ENCODE peak calls at places on chromosomes 1 and 21, in seven cellular contexts. One of them, this sample, is unnamed.
A peak's percentile ranks its signal among the peaks of the same experiment; 100 is the strongest.

GRCh38 chr1:91732991-91733390 is 153.0 kb downstream of the TGFBR3 start:
- DNase-seq in ureter: no peak
- DNase-seq in WTC11: no peak
- DNase-seq in GM12864: no peak
- DNase-seq in NCI-H146: no peak
- DNase-seq in adrenal gland: no peak
- DNase-seq in non-pigmented ciliary epithelial cell: no peak
- DNase-seq in this sample: no peak

GRCh38 chr1:69737527-69738176 is 169.9 kb downstream of the LRRC7 start:
- DNase-seq in ureter: no peak
- DNase-seq in GM12864: peak; percentile 15
- DNase-seq in adrenal gland: peak; percentile 52
- DNase-seq in non-pigmented ciliary epithelial cell: peak; percentile 47
- DNase-seq in WTC11: peak; percentile 14
- DNase-seq in NCI-H146: peak; percentile 21
- DNase-seq in this sample: no peak

GRCh38 chr1:40508375-40509341 is at the start of gene EXO5:
- DNase-seq in ureter: peak; percentile 83
- DNase-seq in GM12864: peak; percentile 59
- DNase-seq in adrenal gland: peak; percentile 85
- DNase-seq in non-pigmented ciliary epithelial cell: no peak
- DNase-seq in NCI-H146: peak; percentile 77
- DNase-seq in WTC11: peak; percentile 55
- DNase-seq in this sample: peak; percentile 81

GRCh38 chr1:231973840-231974239 is 347.2 kb downstream of the DISC1 start:
- DNase-seq in NCI-H146: no peak
- DNase-seq in adrenal gland: no peak
- DNase-seq in GM12864: no peak
- DNase-seq in WTC11: no peak
- DNase-seq in non-pigmented ciliary epithelial cell: no peak
- DNase-seq in ureter: no peak
- DNase-seq in this sample: no peak

GRCh38 chr1:37945743-37946702 is 830 bp downstream of the INPP5B start:
- DNase-seq in WTC11: no peak
- DNase-seq in ureter: peak; percentile 73
- DNase-seq in NCI-H146: peak; percentile 6
- DNase-seq in GM12864: no peak
- DNase-seq in non-pigmented ciliary epithelial cell: peak; percentile 70
- DNase-seq in adrenal gland: peak; percentile 84
- DNase-seq in this sample: no peak

GRCh38 chr21:46399129-46399528 is 59.6 kb upstream of the DIP2A start:
- DNase-seq in non-pigmented ciliary epithelial cell: no peak
- DNase-seq in GM12864: no peak
- DNase-seq in WTC11: no peak
- DNase-seq in adrenal gland: no peak
- DNase-seq in ureter: no peak
- DNase-seq in NCI-H146: no peak
- DNase-seq in this sample: no peak

GRCh38 chr1:88655685-88656299 is 28.3 kb upstream of the PKN2 start:
- DNase-seq in non-pigmented ciliary epithelial cell: no peak
- DNase-seq in adrenal gland: no peak
- DNase-seq in GM12864: no peak
- DNase-seq in ureter: no peak
- DNase-seq in WTC11: no peak
- DNase-seq in NCI-H146: peak; percentile 1
- DNase-seq in this sample: peak; percentile 18

GRCh38 chr1:43975249-43975961 is 645 bp downstream of the ATP6V0B start:
- DNase-seq in NCI-H146: peak; percentile 36
- DNase-seq in non-pigmented ciliary epithelial cell: no peak
- DNase-seq in ureter: peak; percentile 86
- DNase-seq in adrenal gland: peak; percentile 81
- DNase-seq in GM12864: no peak
- DNase-seq in WTC11: peak; percentile 58
- DNase-seq in this sample: no peak

GRCh38 chr1:233268389-233269022 is 27.0 kb downstream of the PCNX2 start:
- DNase-seq in GM12864: no peak
- DNase-seq in non-pigmented ciliary epithelial cell: no peak
- DNase-seq in ureter: no peak
- DNase-seq in adrenal gland: no peak
- DNase-seq in WTC11: no peak
- DNase-seq in NCI-H146: no peak
- DNase-seq in this sample: no peak

GRCh38 chr1:246397046-246397445 is 110.0 kb downstream of the SMYD3 start:
- DNase-seq in adrenal gland: no peak
- DNase-seq in non-pigmented ciliary epithelial cell: no peak
- DNase-seq in NCI-H146: no peak
- DNase-seq in ureter: no peak
- DNase-seq in GM12864: no peak
- DNase-seq in WTC11: no peak
- DNase-seq in this sample: no peak

GRCh38 chr1:27555700-27556424 is 48.1 kb downstream of the AHDC1 start:
- DNase-seq in WTC11: no peak
- DNase-seq in adrenal gland: no peak
- DNase-seq in non-pigmented ciliary epithelial cell: no peak
- DNase-seq in GM12864: no peak
- DNase-seq in ureter: no peak
- DNase-seq in NCI-H146: no peak
- DNase-seq in this sample: no peak

GRCh38 chr1:15691434-15692032 is 7.4 kb downstream of the PLEKHM2 start:
- DNase-seq in NCI-H146: no peak
- DNase-seq in adrenal gland: no peak
- DNase-seq in non-pigmented ciliary epithelial cell: no peak
- DNase-seq in WTC11: no peak
- DNase-seq in ureter: no peak
- DNase-seq in GM12864: no peak
- DNase-seq in this sample: no peak

GRCh38 chr1:30283199-30283962 is 440.0 kb downstream of the MATN1 start:
- DNase-seq in adrenal gland: peak; percentile 30
- DNase-seq in GM12864: no peak
- DNase-seq in ureter: peak; percentile 24
- DNase-seq in NCI-H146: no peak
- DNase-seq in WTC11: no peak
- DNase-seq in non-pigmented ciliary epithelial cell: no peak
- DNase-seq in this sample: no peak

GRCh38 chr1:81414417-81415087 is 386.2 kb upstream of the ADGRL2 start:
- DNase-seq in GM12864: peak; percentile 16
- DNase-seq in adrenal gland: peak; percentile 83
- DNase-seq in NCI-H146: peak; percentile 29
- DNase-seq in WTC11: peak; percentile 86
- DNase-seq in non-pigmented ciliary epithelial cell: no peak
- DNase-seq in ureter: peak; percentile 73
- DNase-seq in this sample: no peak

GRCh38 chr1:7121622-7121988 is 336.4 kb downstream of the CAMTA1 start:
- DNase-seq in NCI-H146: no peak
- DNase-seq in adrenal gland: peak; percentile 67
- DNase-seq in non-pigmented ciliary epithelial cell: no peak
- DNase-seq in WTC11: no peak
- DNase-seq in ureter: peak; percentile 62
- DNase-seq in GM12864: no peak
- DNase-seq in this sample: no peak

GRCh38 chr1:2530501-2531361 is 668 bp upstream of the HES5 start:
- DNase-seq in non-pigmented ciliary epithelial cell: no peak
- DNase-seq in adrenal gland: no peak
- DNase-seq in GM12864: no peak
- DNase-seq in WTC11: no peak
- DNase-seq in ureter: peak; percentile 69
- DNase-seq in NCI-H146: no peak
- DNase-seq in this sample: no peak

GRCh38 chr1:25123551-25123950 is 108.8 kb downstream of the SYF2 start:
- DNase-seq in non-pigmented ciliary epithelial cell: no peak
- DNase-seq in adrenal gland: no peak
- DNase-seq in ureter: no peak
- DNase-seq in GM12864: no peak
- DNase-seq in NCI-H146: no peak
- DNase-seq in WTC11: no peak
- DNase-seq in this sample: no peak

GRCh38 chr1:153390938-153391710 is at the start of gene S100A8:
- DNase-seq in NCI-H146: no peak
- DNase-seq in adrenal gland: peak; percentile 81
- DNase-seq in non-pigmented ciliary epithelial cell: no peak
- DNase-seq in GM12864: no peak
- DNase-seq in WTC11: no peak
- DNase-seq in ureter: no peak
- DNase-seq in this sample: no peak

GRCh38 chr1:63877021-63877767 is 103.4 kb downstream of the ROR1 start:
- DNase-seq in adrenal gland: no peak
- DNase-seq in ureter: no peak
- DNase-seq in WTC11: no peak
- DNase-seq in GM12864: no peak
- DNase-seq in NCI-H146: no peak
- DNase-seq in non-pigmented ciliary epithelial cell: no peak
- DNase-seq in this sample: peak; percentile 12

GRCh38 chr1:10530756-10531155 is 56.0 kb downstream of the PEX14 start:
- DNase-seq in NCI-H146: no peak
- DNase-seq in GM12864: no peak
- DNase-seq in non-pigmented ciliary epithelial cell: peak; percentile 59
- DNase-seq in ureter: no peak
- DNase-seq in WTC11: no peak
- DNase-seq in adrenal gland: no peak
- DNase-seq in this sample: peak; percentile 73

GRCh38 chr1:44421374-44422028 is 16.4 kb downstream of the RNF220 start:
- DNase-seq in WTC11: no peak
- DNase-seq in ureter: no peak
- DNase-seq in GM12864: no peak
- DNase-seq in non-pigmented ciliary epithelial cell: no peak
- DNase-seq in adrenal gland: no peak
- DNase-seq in NCI-H146: no peak
- DNase-seq in this sample: no peak

GRCh38 chr1:68819190-68819829 is 322.4 kb upstream of the DEPDC1 start:
- DNase-seq in NCI-H146: no peak
- DNase-seq in adrenal gland: no peak
- DNase-seq in ureter: no peak
- DNase-seq in non-pigmented ciliary epithelial cell: no peak
- DNase-seq in GM12864: no peak
- DNase-seq in WTC11: peak; percentile 16
- DNase-seq in this sample: no peak

GRCh38 chr21:38303300-38303699 is 46.5 kb downstream of the KCNJ15 start:
- DNase-seq in GM12864: no peak
- DNase-seq in adrenal gland: peak; percentile 83
- DNase-seq in non-pigmented ciliary epithelial cell: no peak
- DNase-seq in ureter: no peak
- DNase-seq in WTC11: no peak
- DNase-seq in NCI-H146: no peak
- DNase-seq in this sample: peak; percentile 63

GRCh38 chr1:213374369-213374768 is 323.3 kb downstream of the RPS6KC1 start:
- DNase-seq in GM12864: peak; percentile 3
- DNase-seq in NCI-H146: peak; percentile 80
- DNase-seq in ureter: peak; percentile 49
- DNase-seq in WTC11: peak; percentile 87
- DNase-seq in non-pigmented ciliary epithelial cell: no peak
- DNase-seq in adrenal gland: peak; percentile 80
- DNase-seq in this sample: peak; percentile 31

GRCh38 chr1:178051071-178051470 is 42.8 kb upstream of the RASAL2 start:
- DNase-seq in non-pigmented ciliary epithelial cell: no peak
- DNase-seq in WTC11: no peak
- DNase-seq in adrenal gland: no peak
- DNase-seq in NCI-H146: no peak
- DNase-seq in GM12864: no peak
- DNase-seq in ureter: no peak
- DNase-seq in this sample: no peak

GRCh38 chr1:119373465-119373864 is 4.9 kb downstream of the HAO2 start:
- DNase-seq in ureter: no peak
- DNase-seq in non-pigmented ciliary epithelial cell: no peak
- DNase-seq in GM12864: no peak
- DNase-seq in WTC11: no peak
- DNase-seq in adrenal gland: no peak
- DNase-seq in NCI-H146: no peak
- DNase-seq in this sample: peak; percentile 53

GRCh38 chr1:79815115-79815514 is 808.6 kb upstream of the ADGRL4 start:
- DNase-seq in NCI-H146: no peak
- DNase-seq in adrenal gland: no peak
- DNase-seq in non-pigmented ciliary epithelial cell: no peak
- DNase-seq in GM12864: no peak
- DNase-seq in ureter: no peak
- DNase-seq in WTC11: no peak
- DNase-seq in this sample: no peak

GRCh38 chr21:40757366-40757765 is 89.6 kb downstream of the DSCAM start:
- DNase-seq in non-pigmented ciliary epithelial cell: no peak
- DNase-seq in GM12864: no peak
- DNase-seq in WTC11: no peak
- DNase-seq in ureter: no peak
- DNase-seq in NCI-H146: no peak
- DNase-seq in adrenal gland: no peak
- DNase-seq in this sample: no peak